ENCODE peak calls at places on chromosomes 16 and 17, in five cellular contexts. V is mammary epithelial cell, L is breast epithelium, W is GM23248, B is esophagus squamous epithelium. R is an unnamed sample.

GRCh38 chr16:74462361-74462760 is 41.1 kb upstream of the CLEC18B start:
- DNase-seq in B (no peak), W (peak; percentile 37), L (no peak), V (peak; percentile 91), R (no peak)

GRCh38 chr17:352421-353212 is at the start of gene RPH3AL:
- DNase-seq in V (no peak), B (no peak), L (peak; percentile 30), W (peak; percentile 20), R (no peak)

GRCh38 chr16:22623351-22623781 is 112.7 kb downstream of the NPIPB5 start:
- DNase-seq in W (peak; percentile 36), V (peak; percentile 46), B (no peak), L (no peak), R (no peak)

GRCh38 chr17:67671492-67671891 is 46.2 kb upstream of the NOL11 start:
- DNase-seq in V (no peak), L (no peak), W (no peak), B (no peak), R (no peak)

GRCh38 chr17:27810902-27811557 is 10.7 kb upstream of the NOS2 start:
- DNase-seq in W (peak; percentile 42), B (no peak), V (no peak), L (no peak), R (no peak)

GRCh38 chr17:81534157-81535006 is 6.2 kb downstream of the FSCN2 start:
- DNase-seq in V (no peak), L (no peak), W (peak; percentile 59), B (no peak), R (no peak)

GRCh38 chr17:45432405-45433113 is at the start of gene ARHGAP27:
- DNase-seq in L (no peak), W (peak; percentile 52), V (peak; percentile 39), B (no peak), R (peak; percentile 64)

GRCh38 chr16:85946680-85947510 is 47.9 kb downstream of the IRF8 start:
- DNase-seq in W (no peak), V (no peak), B (no peak), L (no peak), R (no peak)

GRCh38 chr16:86882586-86883280 is 304.4 kb downstream of the FOXL1 start:
- DNase-seq in B (no peak), W (peak; percentile 76), V (peak; percentile 43), L (no peak), R (no peak)

GRCh38 chr16:51049276-51049675 is 101.8 kb downstream of the SALL1 start:
- DNase-seq in B (no peak), W (no peak), L (no peak), V (no peak), R (no peak)

GRCh38 chr17:17494499-17495447 is 1.4 kb downstream of the RASD1 start:
- DNase-seq in W (peak; percentile 81), L (peak; percentile 40), B (no peak), V (no peak), R (peak; percentile 40)

GRCh38 chr17:41687828-41688640 is 651 bp upstream of the EIF1 start:
- DNase-seq in W (peak; percentile 73), L (peak; percentile 79), V (peak; percentile 66), B (no peak), R (no peak)

GRCh38 chr17:14737984-14738651 is 437.2 kb downstream of the HS3ST3B1 start:
- DNase-seq in W (peak; percentile 98), V (peak; percentile 99), B (peak; percentile 13), L (peak; percentile 85), R (peak; percentile 97)

GRCh38 chr17:6753006-6753445 is 2.8 kb upstream of the XAF1 start:
- DNase-seq in V (peak; percentile 66), B (no peak), L (peak; percentile 83), W (peak; percentile 88), R (no peak)

GRCh38 chr17:43645765-43646481 is 15.8 kb downstream of the MEOX1 start:
- DNase-seq in W (peak; percentile 71), V (no peak), B (no peak), L (peak; percentile 53), R (no peak)

GRCh38 chr16:23947838-23948237 is 112.1 kb downstream of the PRKCB start:
- DNase-seq in V (no peak), B (no peak), L (no peak), W (no peak), R (no peak)

GRCh38 chr17:42985225-42985624 is 4.9 kb downstream of the RUNDC1 start:
- DNase-seq in B (no peak), W (no peak), V (no peak), L (no peak), R (no peak)

GRCh38 chr16:29009050-29009837 is 24.4 kb downstream of the LAT start:
- DNase-seq in W (no peak), V (no peak), L (no peak), B (no peak), R (no peak)

GRCh38 chr16:29009838-29010166 is 24.9 kb downstream of the LAT start:
- DNase-seq in B (no peak), L (no peak), V (no peak), W (no peak), R (no peak)

GRCh38 chr16:29011851-29012250 is 27.0 kb downstream of the LAT start:
- DNase-seq in V (no peak), L (no peak), W (no peak), B (no peak), R (no peak)

GRCh38 chr16:29012913-29013641 is 28.2 kb downstream of the LAT start:
- DNase-seq in B (no peak), V (no peak), L (no peak), W (no peak), R (no peak)

DNA sequence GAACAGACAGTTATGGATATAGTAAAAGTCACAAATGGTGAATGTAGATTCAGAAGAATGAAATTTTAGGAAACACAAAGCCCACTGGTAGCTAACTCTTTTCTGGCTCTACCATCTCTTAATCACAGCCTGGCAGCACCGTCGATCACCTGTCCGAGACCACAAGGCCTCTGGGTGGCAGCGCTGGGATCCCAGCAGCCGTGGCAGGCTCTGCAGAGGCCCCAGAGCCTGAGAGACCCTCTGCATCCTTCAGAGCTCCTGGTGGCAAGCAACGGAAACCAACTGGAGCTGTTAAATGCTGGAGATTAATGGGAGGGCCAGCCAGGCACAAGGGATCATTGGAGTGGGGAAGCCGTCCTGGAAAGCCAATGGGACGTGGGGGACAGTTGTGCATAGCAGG is 26.3 kb downstream of the LAT start:
- DNase-seq in V (no peak), W (no peak), B (no peak), L (no peak), R (no peak)
- H3K9me3 ChIP-seq in V (no peaks in the 10 kb centered on the region), W (no peaks in the 10 kb centered on the region), B (no peaks in the 10 kb centered on the region), L (no peaks in the 10 kb centered on the region), R (no peaks in the 10 kb centered on the region)

GRCh38 chr17:66580601-66581385 is 254.1 kb upstream of the CACNG5 start:
- DNase-seq in B (no peak), L (peak; percentile 24), V (no peak), W (no peak), R (no peak)

GRCh38 chr17:66578781-66579489 is 256.0 kb upstream of the CACNG5 start:
- DNase-seq in W (no peak), L (no peak), B (no peak), V (no peak), R (no peak)

GRCh38 chr17:66582373-66583111 is 252.4 kb upstream of the CACNG5 start:
- DNase-seq in L (no peak), W (no peak), V (no peak), B (no peak), R (no peak)

GRCh38 chr17:66583112-66583748 is 251.7 kb upstream of the CACNG5 start:
- DNase-seq in B (no peak), L (no peak), W (no peak), V (no peak), R (no peak)

DNA sequence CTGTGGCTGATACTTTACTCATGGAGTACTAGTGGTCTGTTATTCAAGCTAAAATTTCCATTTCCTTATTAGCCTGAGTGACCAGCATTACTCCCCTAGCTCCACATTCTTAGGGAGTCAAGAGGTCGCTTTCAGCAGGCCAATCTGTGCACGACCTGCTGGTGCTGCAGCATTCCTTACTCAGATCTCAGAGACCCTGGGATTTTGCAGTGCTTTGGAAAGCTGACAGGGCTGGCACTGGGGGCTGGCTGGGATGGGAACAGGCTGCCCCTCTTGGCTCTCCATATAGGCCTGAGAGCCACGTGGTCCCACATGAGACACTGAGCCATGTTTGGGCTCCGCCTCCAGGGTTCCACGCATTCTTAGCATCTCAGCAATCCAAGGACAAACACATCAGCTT is 254.7 kb upstream of the CACNG5 start:
- DNase-seq in W (no peak), V (no peak), B (no peak), L (no peak), R (no peak)
- H3K27ac ChIP-seq in W (no peak overlapping the region), V (no peak overlapping the region), B (peak overlapping the region; percentile 56), L (no peak overlapping the region), R (no peak overlapping the region)

DNA sequence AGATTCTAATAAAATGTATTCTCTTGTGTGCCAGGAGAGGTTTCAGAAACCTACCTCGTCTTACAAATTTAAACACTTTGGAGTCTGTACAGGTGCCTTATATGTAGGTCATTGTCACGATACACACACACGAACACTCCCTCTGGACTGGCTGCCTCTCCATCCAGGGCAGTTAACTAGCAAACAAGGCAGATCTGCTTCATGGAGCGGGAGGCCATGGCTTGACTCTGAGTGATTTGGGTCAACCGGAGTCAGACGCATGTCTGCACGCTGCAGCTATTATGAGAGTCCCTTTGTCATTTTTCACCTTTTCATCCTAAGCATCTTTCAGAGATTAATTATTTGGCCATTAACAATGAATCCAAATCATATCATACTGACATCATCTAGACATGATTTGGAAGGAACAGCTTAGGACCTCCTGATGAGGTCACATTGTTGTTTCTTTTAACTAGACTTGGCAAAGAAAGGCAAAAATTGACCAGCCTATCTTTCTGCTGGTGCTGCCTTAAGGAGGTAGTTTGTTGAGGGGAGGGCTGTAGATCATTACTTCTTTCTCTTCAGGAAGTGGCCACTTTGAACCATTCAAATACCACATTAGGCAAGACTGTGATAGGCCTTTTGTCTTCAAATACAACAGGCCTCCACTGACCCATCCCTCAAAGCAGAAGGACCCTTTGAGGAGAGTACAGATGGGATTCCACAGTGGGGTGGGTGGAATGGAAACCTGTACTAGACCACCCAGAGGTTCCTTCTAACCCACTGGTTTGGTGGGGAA is 58.9 kb downstream of the HLF start:
- DNase-seq in V (no peak), L (no peak), B (no peak), W (no peak), R (no peak)
- H3K4me3 ChIP-seq in V (no peak overlapping the region), L (no peak overlapping the region), B (no peak overlapping the region), W (no peak overlapping the region), R (no peak overlapping the region)

GRCh38 chr17:79776378-79777165 is 1.4 kb upstream of the CBX2 start:
- DNase-seq in L (no peak), W (no peak), B (no peak), V (no peak), R (no peak)
- H3K9me3 ChIP-seq in L (no peaks in the 10 kb centered on the region), W (no peaks in the 10 kb centered on the region), B (no peaks in the 10 kb centered on the region), V (no peaks in the 10 kb centered on the region), R (no peaks in the 10 kb centered on the region)

DNA sequence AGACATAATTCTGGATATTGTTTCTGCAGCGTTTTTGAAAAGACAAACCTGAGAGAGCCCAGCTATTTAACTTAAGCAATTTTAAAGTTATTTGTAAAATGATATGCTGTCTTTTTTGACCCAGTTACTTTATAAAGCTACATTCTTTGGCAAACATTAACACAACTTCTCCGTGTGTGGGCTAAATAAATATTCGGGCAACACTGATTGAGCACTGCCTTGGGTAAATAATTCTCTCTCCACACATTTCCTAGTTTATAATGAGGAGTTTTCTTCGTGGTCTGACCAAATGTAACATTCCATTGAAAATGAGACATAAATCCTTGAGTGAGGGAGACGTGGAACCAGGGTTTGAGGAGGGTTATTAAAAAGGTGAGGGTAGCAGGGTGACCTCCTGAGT is 142.8 kb downstream of the WWOX start:
- DNase-seq in L (no peak), B (no peak), W (no peak), V (no peak), R (no peak)
- H3K27ac ChIP-seq in L (no peak overlapping the region), B (no peak overlapping the region), W (no peak overlapping the region), V (no peak overlapping the region), R (no peak overlapping the region)